ENCODE peak calls at places on chromosomes 12 and 14, in nine cellular contexts. P, J, V, H, Q, W, T, N and C are unnamed samples.

GRCh38 chr14:92690171-92691011 is 58.0 kb downstream of the LGMN start:
- DNase-seq in P (no peak), J (peak; percentile 68), V (peak; percentile 63), H (no peak), Q (peak; percentile 45), W (no peak), T (no peak), N (peak; percentile 24), C (peak; percentile 29)

GRCh38 chr12:28457785-28458184 is 267.5 kb downstream of the CCDC91 start:
- DNase-seq in P (no peak), J (no peak), V (no peak), H (no peak), Q (no peak), W (no peak), T (no peak), N (no peak), C (no peak)

GRCh38 chr14:75752086-75752485 is 91.0 kb downstream of the TTLL5 start:
- DNase-seq in P (no peak), J (no peak), V (no peak), H (no peak), Q (no peak), W (no peak), T (no peak), N (no peak), C (no peak)

GRCh38 chr12:58425481-58426392 is 484.4 kb downstream of the ATP23 start:
- DNase-seq in P (peak; percentile 73), J (peak; percentile 46), V (no peak), H (no peak), Q (peak; percentile 37), W (no peak), T (no peak), N (no peak), C (peak; percentile 31)

GRCh38 chr14:75310295-75311059 is 31.8 kb downstream of the FOS start:
- DNase-seq in P (no peak), J (peak; percentile 74), V (peak; percentile 92), H (peak; percentile 92), Q (no peak), W (peak; percentile 92), T (no peak), N (no peak), C (peak; percentile 74)

GRCh38 chr12:42756841-42757661 is 167.5 kb upstream of the PRICKLE1 start:
- DNase-seq in P (no peak), J (no peak), V (no peak), H (no peak), Q (no peak), W (no peak), T (peak; percentile 88), N (no peak), C (no peak)

GRCh38 chr12:64390275-64390851 is at the start of gene C12orf56:
- DNase-seq in P (no peak), J (no peak), V (no peak), H (no peak), Q (no peak), W (peak; percentile 85), T (no peak), N (no peak), C (peak; percentile 17)

GRCh38 chr14:68312884-68313725 is 479.8 kb downstream of the ZFP36L1 start:
- DNase-seq in P (peak; percentile 99), J (no peak), V (no peak), H (no peak), Q (no peak), W (no peak), T (no peak), N (no peak), C (no peak)

GRCh38 chr14:59199205-59199604 is 10.7 kb downstream of the DAAM1 start:
- DNase-seq in P (no peak), J (no peak), V (no peak), H (no peak), Q (no peak), W (no peak), T (no peak), N (peak; percentile 13), C (no peak)

GRCh38 chr14:59022144-59022543 is 166.3 kb upstream of the DAAM1 start:
- DNase-seq in P (no peak), J (no peak), V (no peak), H (no peak), Q (no peak), W (no peak), T (no peak), N (no peak), C (no peak)

GRCh38 chr14:68616255-68616902 is 176.5 kb downstream of the ZFP36L1 start:
- DNase-seq in P (no peak), J (no peak), V (no peak), H (no peak), Q (no peak), W (no peak), T (no peak), N (peak; percentile 27), C (no peak)

GRCh38 chr14:60235440-60235839 is 13.6 kb upstream of the PPM1A start:
- DNase-seq in P (no peak), J (no peak), V (no peak), H (no peak), Q (no peak), W (no peak), T (no peak), N (no peak), C (no peak)

GRCh38 chr14:70782361-70782760 is 27.0 kb downstream of the MAP3K9 start:
- DNase-seq in P (no peak), J (no peak), V (no peak), H (no peak), Q (no peak), W (no peak), T (no peak), N (no peak), C (no peak)

GRCh38 chr12:72203764-72204335 is 68.3 kb upstream of the TRHDE start:
- DNase-seq in P (no peak), J (no peak), V (no peak), H (no peak), Q (no peak), W (no peak), T (no peak), N (no peak), C (no peak)

GRCh38 chr12:44812062-44812461 is 64.1 kb downstream of the NELL2 start:
- DNase-seq in P (no peak), J (no peak), V (no peak), H (no peak), Q (no peak), W (no peak), T (no peak), N (peak; percentile 9), C (no peak)

GRCh38 chr14:76101980-76102379 is 49.7 kb upstream of the GPATCH2L start:
- DNase-seq in P (no peak), J (no peak), V (no peak), H (no peak), Q (peak; percentile 8), W (no peak), T (no peak), N (no peak), C (no peak)

GRCh38 chr12:95083938-95084337 is 10.5 kb upstream of the NR2C1 start:
- DNase-seq in P (no peak), J (no peak), V (peak; percentile 70), H (no peak), Q (no peak), W (no peak), T (no peak), N (no peak), C (no peak)

GRCh38 chr12:86834217-86834616 is 578.0 kb upstream of the MGAT4C start:
- DNase-seq in P (no peak), J (no peak), V (no peak), H (no peak), Q (no peak), W (no peak), T (no peak), N (no peak), C (no peak)

DNA sequence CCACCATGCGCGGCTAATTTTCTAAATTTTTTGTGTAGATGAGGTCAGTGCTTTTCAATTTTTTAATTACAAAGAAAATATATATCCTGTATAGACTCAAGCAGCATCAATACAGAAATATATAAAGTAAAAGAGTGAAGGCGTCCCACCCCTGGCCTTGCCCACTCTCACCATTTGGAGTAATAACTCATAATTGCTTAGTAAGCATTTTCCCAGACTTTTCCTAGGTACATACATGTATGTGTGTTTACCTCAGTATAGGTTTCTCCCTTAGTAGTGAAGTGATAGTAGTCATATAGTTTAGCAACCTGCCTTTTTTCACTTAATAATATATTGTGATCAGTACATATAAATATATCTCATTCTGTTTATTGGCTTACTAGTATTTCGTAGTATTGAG is 200.1 kb downstream of the NUBPL start:
- DNase-seq in P (no peak), J (no peak), V (no peak), H (no peak), Q (no peak), W (no peak), T (no peak), N (no peak), C (no peak)
- TF ChIP-seq EP300 in P (no peak), J (no peak), V (no peak), H (no peak), Q (no peak), W (no peak), T (no peak), N (no peak), C (no peak)

DNA sequence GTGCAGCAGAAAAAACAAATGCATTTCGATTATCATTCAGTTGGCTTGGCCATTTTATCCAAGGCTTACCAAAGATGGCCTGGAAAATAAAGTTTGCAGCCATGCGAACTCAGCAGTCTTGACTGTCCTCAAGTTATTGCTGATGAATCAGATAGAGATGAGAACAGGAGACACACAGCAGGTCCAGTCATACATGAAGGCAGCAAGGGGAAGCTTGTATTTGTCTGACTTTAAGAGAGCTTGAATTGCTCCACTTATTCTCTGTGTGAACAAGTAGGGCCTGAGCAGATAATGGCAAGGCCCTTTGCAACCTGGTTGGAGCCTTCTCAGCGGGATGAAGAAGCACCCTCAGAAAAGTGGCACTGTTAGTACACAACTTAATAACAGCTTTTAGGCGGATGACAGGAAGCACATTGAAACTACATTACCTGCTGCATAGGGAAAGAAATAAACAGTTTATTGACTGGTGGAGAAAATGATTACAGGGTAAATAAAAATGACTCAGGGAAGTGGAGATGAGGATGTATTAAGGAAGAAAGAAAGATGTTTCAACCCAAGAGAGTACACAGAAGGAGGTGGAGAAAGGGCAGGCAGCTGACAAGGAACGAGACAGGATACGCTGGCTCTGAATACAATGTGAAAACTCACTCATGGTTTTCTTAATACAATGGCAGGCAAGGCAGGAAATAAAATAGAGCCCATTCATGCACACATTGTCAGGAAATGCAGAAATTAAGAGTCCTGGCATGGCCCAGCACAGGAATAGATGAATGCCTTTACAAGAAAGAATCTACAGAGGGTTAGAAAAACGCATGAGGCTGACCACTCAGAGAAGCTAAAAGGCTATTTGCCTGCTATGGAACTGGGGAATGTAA is 128.4 kb downstream of the GALC start:
- DNase-seq in P (no peak), J (no peak), V (no peak), H (no peak), Q (no peak), W (no peak), T (no peak), N (no peak), C (no peak)
- TF ChIP-seq POLR2AphosphoS5 in P (no peak), J (no peak), V (no peak), H (no peak), Q (no peak), W (no peak), T (no peak), N (no peak), C (no peak)

GRCh38 chr12:110940933-110941332 is 20.6 kb upstream of the MYL2 start:
- DNase-seq in P (no peak), J (no peak), V (no peak), H (no peak), Q (no peak), W (peak; percentile 42), T (no peak), N (no peak), C (no peak)
- TF ChIP-seq EP300 in P (no peak), J (no peak), V (no peak), H (no peak), Q (no peak), W (no peak), T (no peak), N (no peak), C (no peak)

GRCh38 chr12:116924558-116925453 is 14.1 kb downstream of the FBXW8 start:
- DNase-seq in P (peak; percentile 58), J (no peak), V (no peak), H (no peak), Q (peak; percentile 51), W (no peak), T (no peak), N (peak; percentile 42), C (peak; percentile 14)
- TF ChIP-seq POLR2AphosphoS5 in P (no peak), J (no peak), V (no peak), H (no peak), Q (no peak), W (no peak), T (no peak), N (no peak), C (no peak)